ENCODE peak calls at places on chromosomes 3 and 15, in six cellular contexts. F, R, B, I, A and G are unnamed samples.

GRCh38 chr3:59056706-59057105 is 6.9 kb upstream of the CFAP20DC start:
- DNase-seq in F (no peak), R (no peak), B (peak), I (no peak), A (no peak), G (no peak)

GRCh38 chr3:8450618-8451017 is 51.0 kb upstream of the LMCD1 start:
- DNase-seq in F (no peak), R (no peak), B (no peak), I (no peak), A (no peak), G (peak)

GRCh38 chr15:68619303-68619698 is 40.5 kb downstream of the CORO2B start:
- DNase-seq in F (no peak), R (no peak), B (no peak), I (no peak), A (no peak), G (no peak)

GRCh38 chr3:159765025-159765859 is 223.4 kb upstream of the IL12A start:
- DNase-seq in F (peak), R (peak), B (peak), I (no peak), A (no peak), G (peak)

GRCh38 chr15:51229907-51230328 is 108.5 kb downstream of the CYP19A1 start:
- DNase-seq in F (peak), R (peak), B (no peak), I (no peak), A (no peak), G (peak)

GRCh38 chr3:14547693-14548092 is 7.6 kb upstream of the GRIP2 start:
- DNase-seq in F (no peak), R (no peak), B (no peak), I (no peak), A (no peak), G (no peak)

GRCh38 chr3:123489400-123490004 is 40.6 kb upstream of the ADCY5 start:
- DNase-seq in F (peak), R (peak), B (peak), I (peak), A (peak), G (peak)

GRCh38 chr3:181629029-181629428 is 82.7 kb upstream of the SOX2 start:
- DNase-seq in F (no peak), R (no peak), B (peak), I (no peak), A (no peak), G (no peak)

GRCh38 chr15:83278191-83278590 is 6.3 kb downstream of the BNC1 start:
- DNase-seq in F (no peak), R (no peak), B (peak), I (no peak), A (no peak), G (peak)

GRCh38 chr15:57356636-57357035 is 19.7 kb upstream of the CGNL1 start:
- DNase-seq in F (no peak), R (no peak), B (peak), I (no peak), A (no peak), G (peak)

GRCh38 chr3:108863799-108864135 is 41.2 kb downstream of the TRAT1 start:
- DNase-seq in F (no peak), R (no peak), B (no peak), I (no peak), A (no peak), G (no peak)

GRCh38 chr15:74200394-74200793 is 2.2 kb downstream of the STRA6 start:
- DNase-seq in F (no peak), R (no peak), B (peak), I (no peak), A (no peak), G (peak)

GRCh38 chr3:32951410-32951811 is at the start of gene CCR4:
- DNase-seq in F (no peak), R (no peak), B (no peak), I (no peak), A (peak), G (no peak)

GRCh38 chr15:57654136-57654845 is 52.2 kb upstream of the POLR2M start:
- DNase-seq in F (no peak), R (no peak), B (no peak), I (no peak), A (no peak), G (peak)

GRCh38 chr3:34296779-34297178 is 498.3 kb downstream of the PDCD6IP start:
- DNase-seq in F (no peak), R (no peak), B (no peak), I (no peak), A (no peak), G (no peak)

GRCh38 chr3:100213891-100214573 is 46.8 kb upstream of the TBC1D23 start:
- DNase-seq in F (no peak), R (no peak), B (peak), I (no peak), A (no peak), G (no peak)

GRCh38 chr3:169940486-169941181 is 26.0 kb upstream of the SEC62 start:
- DNase-seq in F (peak), R (no peak), B (no peak), I (no peak), A (no peak), G (no peak)

GRCh38 chr3:37907906-37908305 is 46.2 kb downstream of the CTDSPL start:
- DNase-seq in F (peak), R (peak), B (peak), I (peak), A (no peak), G (no peak)

GRCh38 chr3:45796902-45797637 is 734 bp upstream of the SLC6A20 start:
- DNase-seq in F (no peak), R (no peak), B (no peak), I (no peak), A (no peak), G (no peak)

GRCh38 chr3:123286308-123287023 is 84.7 kb downstream of the SEC22A start:
- DNase-seq in F (peak), R (peak), B (peak), I (peak), A (no peak), G (peak)

GRCh38 chr3:64667887-64668581 is 19.8 kb downstream of the ADAMTS9 start:
- DNase-seq in F (no peak), R (no peak), B (no peak), I (no peak), A (no peak), G (no peak)

GRCh38 chr3:20323307-20323927 is 137.4 kb upstream of the SGO1 start:
- DNase-seq in F (no peak), R (no peak), B (no peak), I (no peak), A (no peak), G (no peak)

GRCh38 chr3:150599611-150600297 is 3.4 kb upstream of the SELENOT start:
- DNase-seq in F (peak), R (no peak), B (peak), I (no peak), A (no peak), G (no peak)

GRCh38 chr3:23969393-23969792 is 24.3 kb downstream of the NR1D2 start:
- DNase-seq in F (no peak), R (no peak), B (no peak), I (no peak), A (no peak), G (no peak)

GRCh38 chr3:10187295-10187876 is 22.7 kb downstream of the IRAK2 start:
- DNase-seq in F (no peak), R (no peak), B (peak), I (no peak), A (no peak), G (no peak)

GRCh38 chr3:178439504-178439903 is 96.7 kb upstream of the KCNMB2 start:
- DNase-seq in F (peak), R (peak), B (peak), I (no peak), A (no peak), G (peak)

GRCh38 chr3:47410801-47411646 is 30.2 kb downstream of the PTPN23 start:
- DNase-seq in F (no peak), R (no peak), B (no peak), I (no peak), A (no peak), G (no peak)

GRCh38 chr3:193396451-193397244 is 18.1 kb upstream of the ATP13A5 start:
- DNase-seq in F (no peak), R (no peak), B (no peak), I (no peak), A (no peak), G (no peak)

GRCh38 chr3:103295974-103296570 is 861.3 kb downstream of the ZPLD1 start:
- DNase-seq in F (no peak), R (peak), B (peak), I (no peak), A (no peak), G (peak)

GRCh38 chr3:47581422-47581821 is 2.8 kb upstream of the CSPG5 start:
- DNase-seq in F (no peak), R (no peak), B (no peak), I (no peak), A (no peak), G (no peak)

GRCh38 chr3:48130321-48130881 is 57.8 kb downstream of the CDC25A start:
- DNase-seq in F (no peak), R (no peak), B (no peak), I (no peak), A (no peak), G (peak)

GRCh38 chr3:184727357-184728060 is 15.6 kb upstream of the MAGEF1 start:
- DNase-seq in F (peak), R (peak), B (peak), I (peak), A (peak), G (peak)

GRCh38 chr3:104943931-104944330 is 422.8 kb upstream of the ALCAM start:
- DNase-seq in F (no peak), R (no peak), B (no peak), I (no peak), A (no peak), G (no peak)

GRCh38 chr3:160564949-160565441 is 376 bp downstream of the KPNA4 start:
- DNase-seq in F (peak), R (peak), B (peak), I (peak), A (peak), G (peak)

GRCh38 chr15:60906275-60906674 is 322.8 kb downstream of the RORA start:
- DNase-seq in F (no peak), R (peak), B (no peak), I (no peak), A (no peak), G (no peak)

GRCh38 chr3:18717588-18717987 is 292.4 kb upstream of the SATB1 start:
- DNase-seq in F (no peak), R (no peak), B (no peak), I (no peak), A (no peak), G (no peak)

GRCh38 chr3:38533285-38533994 is 37.3 kb downstream of the EXOG start:
- DNase-seq in F (no peak), R (no peak), B (no peak), I (no peak), A (no peak), G (no peak)

GRCh38 chr15:42581272-42581730 is 5.9 kb downstream of the STARD9 start:
- DNase-seq in F (peak), R (peak), B (peak), I (peak), A (peak), G (peak)

GRCh38 chr3:137764001-137764433 is at the start of gene SOX14:
- DNase-seq in F (peak), R (peak), B (no peak), I (no peak), A (no peak), G (no peak)